ENCODE peak calls at places on chromosome 3, in five cellular contexts. U, I, P, R and D are unnamed samples.

GRCh38 chr3:194826594-194826993 is 140.9 kb downstream of the FAM43A start:
- DNase-seq in R (no peak), P (no peak), U (no peak), I (no peak), D (no peak)

GRCh38 chr3:135456182-135456790 is 509.2 kb upstream of the PPP2R3A start:
- DNase-seq in U (peak; percentile 56), I (no peak), R (no peak), P (peak; percentile 89), D (no peak)

GRCh38 chr3:111862415-111862814 is 3.4 kb downstream of the PHLDB2 start:
- DNase-seq in P (peak; percentile 81), R (no peak), U (no peak), I (no peak), D (no peak)

GRCh38 chr3:182364723-182365650 is 428.3 kb upstream of the ATP11B start:
- DNase-seq in I (peak; percentile 23), P (no peak), U (no peak), R (no peak), D (no peak)

GRCh38 chr3:176795897-176796296 is 401.4 kb downstream of the TBL1XR1 start:
- DNase-seq in I (no peak), R (no peak), P (no peak), U (no peak), D (no peak)

GRCh38 chr3:10637342-10637741 is 132.0 kb upstream of the ATP2B2 start:
- DNase-seq in I (no peak), P (no peak), R (no peak), U (no peak), D (no peak)

GRCh38 chr3:24004171-24004938 is 59.3 kb downstream of the NR1D2 start:
- DNase-seq in P (no peak), U (no peak), I (no peak), R (peak; percentile 14), D (no peak)

GRCh38 chr3:193815246-193816027 is 222.4 kb downstream of the OPA1 start:
- DNase-seq in U (no peak), P (peak; percentile 15), R (no peak), I (no peak), D (no peak)

GRCh38 chr3:74636981-74637380 is 22.5 kb upstream of the CNTN3 start:
- DNase-seq in I (no peak), R (no peak), U (no peak), P (no peak), D (no peak)

GRCh38 chr3:30567139-30567753 is 39.2 kb upstream of the TGFBR2 start:
- DNase-seq in P (no peak), R (no peak), U (no peak), I (no peak), D (no peak)

GRCh38 chr3:197367081-197367780 is 68.8 kb upstream of the DLG1 start:
- DNase-seq in I (no peak), R (no peak), U (no peak), P (peak; percentile 97), D (peak; percentile 89)

GRCh38 chr3:180690061-180690460 is 10.8 kb upstream of the CCDC39 start:
- DNase-seq in I (no peak), U (no peak), P (no peak), R (no peak), D (no peak)

GRCh38 chr3:58179235-58180098 is 31.3 kb downstream of the DNASE1L3 start:
- DNase-seq in U (no peak), R (no peak), I (no peak), P (no peak), D (no peak)

GRCh38 chr3:5677560-5677959 is 490.1 kb downstream of the EDEM1 start:
- DNase-seq in R (no peak), P (no peak), I (no peak), U (no peak), D (no peak)

GRCh38 chr3:72340476-72341379 is 507.5 kb downstream of the SHQ1 start:
- DNase-seq in U (no peak), P (peak; percentile 93), I (peak; percentile 18), R (no peak), D (peak; percentile 21)

GRCh38 chr3:48847053-48847585 is 555 bp downstream of the PRKAR2A start:
- DNase-seq in P (peak; percentile 82), I (peak; percentile 89), U (no peak), R (peak; percentile 62), D (peak; percentile 84)